ENCODE peak calls at places on chromosomes 16 and 17, in five cellular contexts. V is BE2C, S is fibroblast of lung, Y is uterus, T is thoracic aorta. F is an unnamed sample.

GRCh38 chr16:22728167-22728836 is 85.7 kb upstream of the HS3ST2 start:
- DNase-seq in V (no peak), S (no peak), Y (no peak), T (no peak), F (no peak)

GRCh38 chr16:21130811-21131210 is 19.8 kb downstream of the DNAH3 start:
- DNase-seq in V (no peak), S (no peak), Y (no peak), T (no peak), F (no peak)

GRCh38 chr16:64077242-64077641 is 1044.6 kb downstream of the CDH11 start:
- DNase-seq in V (no peak), S (no peak), Y (no peak), T (no peak), F (no peak)

GRCh38 chr17:13865650-13866049 is 203.7 kb upstream of the COX10 start:
- DNase-seq in V (no peak), S (peak; percentile 21), Y (no peak), T (no peak), F (no peak)

GRCh38 chr17:18219016-18219415 is 6.4 kb upstream of the LLGL1 start:
- DNase-seq in V (no peak), S (peak; percentile 68), Y (no peak), T (no peak), F (peak; percentile 37)

GRCh38 chr16:29900102-29900887 is at the start of gene ASPHD1:
- DNase-seq in V (peak; percentile 96), S (peak; percentile 85), Y (peak; percentile 58), T (peak; percentile 36), F (peak; percentile 88)

GRCh38 chr17:66548158-66548557 is 245.7 kb downstream of the PRKCA start:
- DNase-seq in V (no peak), S (peak; percentile 34), Y (no peak), T (no peak), F (no peak)

GRCh38 chr16:57551057-57551456 is 8.6 kb downstream of the ADGRG5 start:
- DNase-seq in V (no peak), S (no peak), Y (no peak), T (no peak), F (no peak)

GRCh38 chr17:5587431-5588032 is 3.2 kb upstream of the NLRP1 start:
- DNase-seq in V (peak; percentile 12), S (peak; percentile 53), Y (peak; percentile 39), T (no peak), F (peak; percentile 87)

GRCh38 chr17:13338421-13338820 is 263.3 kb downstream of the HS3ST3A1 start:
- DNase-seq in V (no peak), S (no peak), Y (no peak), T (no peak), F (no peak)

GRCh38 chr16:85306071-85306792 is 194.0 kb upstream of the CIBAR2 start:
- DNase-seq in V (no peak), S (peak; percentile 72), Y (peak; percentile 97), T (peak; percentile 75), F (peak; percentile 94)

GRCh38 chr17:32566303-32566702 is 79.5 kb downstream of the CDK5R1 start:
- DNase-seq in V (no peak), S (no peak), Y (no peak), T (no peak), F (no peak)

DNA sequence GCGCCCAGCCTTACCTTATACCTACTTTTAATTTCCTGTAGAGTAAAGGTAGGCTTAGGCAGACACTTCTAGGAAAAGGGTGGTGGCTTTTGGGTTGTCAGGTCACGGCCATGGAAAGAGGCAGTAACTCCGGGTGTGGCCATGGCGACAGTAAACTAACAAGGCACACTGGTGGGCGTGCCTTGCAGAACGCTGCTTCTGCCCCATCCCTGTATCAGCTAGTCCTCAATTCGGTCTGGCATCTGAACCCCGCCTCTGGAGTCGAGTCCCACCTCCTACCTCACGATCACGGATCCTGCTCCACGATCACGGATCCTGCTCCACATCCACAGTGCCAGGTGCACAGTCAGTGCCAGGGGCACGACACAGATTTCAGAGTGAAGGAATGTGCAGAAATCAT is 5.6 kb downstream of the ADCY9 start:
- DNase-seq in V (no peak), S (no peak), Y (no peak), T (no peak), F (no peak)
- H3K4me3 ChIP-seq in V (no peak overlapping the region), S (peak overlapping the region; percentile 63), Y (no peak overlapping the region), T (peak overlapping the region; percentile 80), F (no peak overlapping the region)

DNA sequence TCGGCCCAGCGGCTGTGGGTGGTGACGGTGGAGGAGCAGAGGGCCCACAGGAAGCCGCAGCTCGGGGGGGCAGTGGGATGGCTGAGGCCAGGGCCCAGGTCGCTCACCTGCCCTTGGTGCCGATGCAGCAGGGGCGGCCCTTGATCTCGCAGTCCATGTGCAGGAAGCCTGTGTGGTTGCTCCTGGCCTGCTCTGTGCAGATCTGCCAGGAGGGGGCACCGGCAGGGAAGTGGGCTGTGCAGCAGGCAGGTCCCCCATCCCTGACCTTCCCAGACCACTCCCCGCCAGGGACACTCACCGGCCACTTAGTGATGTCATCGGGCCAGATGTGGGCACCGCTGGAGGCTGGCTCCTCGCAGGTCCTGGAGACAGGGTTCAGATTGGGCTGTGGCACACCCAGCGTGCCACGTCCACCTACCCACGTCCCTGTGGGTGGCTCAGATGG is 6.2 kb downstream of the AANAT start:
- DNase-seq in V (peak; percentile 52), S (no peak), Y (no peak), T (no peak), F (no peak)
- TF ChIP-seq CTCF in V (peak; percentile 39), S (no peak), Y (no peak), T (no peak), F (peak; percentile 36)

GRCh38 chr17:4394208-4395110 is 28.0 kb upstream of the UBE2G1 start:
- DNase-seq in V (no peak), S (no peak), Y (no peak), T (no peak), F (no peak)
- H3K4me3 ChIP-seq in V (no peak overlapping the region), S (no peak overlapping the region), Y (no peak overlapping the region), T (no peak overlapping the region), F (no peak overlapping the region)

DNA sequence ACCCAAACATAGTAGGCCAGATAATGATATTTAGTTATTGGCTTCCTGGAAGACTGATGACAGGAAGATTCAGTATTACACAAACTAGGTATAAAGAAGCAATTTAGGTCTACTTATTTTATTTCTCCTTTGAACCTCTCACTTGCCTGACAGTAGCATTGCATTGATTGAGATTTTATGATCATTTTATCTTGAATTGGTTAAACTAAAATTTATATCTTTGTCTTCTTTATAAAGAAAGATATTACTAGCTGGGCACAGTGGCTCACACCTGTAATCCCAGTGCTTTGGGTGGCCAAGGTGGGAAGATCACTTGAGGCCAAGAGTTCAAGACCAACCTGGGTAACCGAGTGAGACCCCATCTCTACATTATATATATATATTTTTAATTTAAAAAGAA is 14.4 kb downstream of the HLF start:
- DNase-seq in V (no peak), S (no peak), Y (no peak), T (no peak), F (no peak)
- TF ChIP-seq CTCF in V (no peak), S (no peak), Y (no peak), T (no peak), F (no peak)